ENCODE peak calls at places on chromosomes 12 and 14, in nine cellular contexts. I is GM20000; V is midbrain; D is stimulated activated CD4-positive, alpha-beta T cell treated with anti-CD3 and anti-CD28 coated beads, Interleukin-15, amount 100 ng/mL, for 24 hours; S is NCI-H2081; T is HEK293T; K is fibroblast of pulmonary artery; B is lower lobe of right lung; A is smooth muscle cell of the brain vasculature. X is an unnamed sample.

GRCh38 chr12:41190360-41190759 is 2.2 kb downstream of the PDZRN4 start:
- DNase-seq in I (peak; percentile 14), V (peak; percentile 71), D (no peak), S (peak; percentile 19), T (peak; percentile 51), K (peak; percentile 3), B (no peak), A (no peak), X (peak; percentile 20)

GRCh38 chr12:90575995-90576394 is 379.0 kb downstream of the CCER1 start:
- DNase-seq in I (no peak), V (no peak), D (no peak), S (no peak), T (no peak), K (no peak), B (no peak), A (no peak), X (no peak)

GRCh38 chr12:79452906-79453305 is 237.9 kb downstream of the PAWR start:
- DNase-seq in I (no peak), V (no peak), D (no peak), S (no peak), T (no peak), K (no peak), B (no peak), A (no peak), X (no peak)

GRCh38 chr14:66078031-66078430 is 408.1 kb upstream of the CCDC196 start:
- DNase-seq in I (no peak), V (no peak), D (no peak), S (peak; percentile 69), T (no peak), K (no peak), B (no peak), A (no peak), X (no peak)

GRCh38 chr12:112964067-112964670 is 14.2 kb upstream of the OAS2 start:
- DNase-seq in I (no peak), V (no peak), D (no peak), S (no peak), T (no peak), K (no peak), B (no peak), A (no peak), X (no peak)

GRCh38 chr12:23560611-23561010 is 388.9 kb downstream of the SOX5 start:
- DNase-seq in I (no peak), V (no peak), D (no peak), S (no peak), T (no peak), K (no peak), B (no peak), A (no peak), X (no peak)

GRCh38 chr12:130674676-130675075 is 41.4 kb downstream of the RIMBP2 start:
- DNase-seq in I (no peak), V (no peak), D (no peak), S (no peak), T (no peak), K (no peak), B (no peak), A (no peak), X (no peak)

GRCh38 chr12:124273630-124274029 is 21.3 kb upstream of the RFLNA start:
- DNase-seq in I (peak; percentile 75), V (no peak), D (peak; percentile 18), S (no peak), T (peak; percentile 76), K (peak; percentile 53), B (no peak), A (no peak), X (peak; percentile 91)

GRCh38 chr12:23751641-23752040 is 197.8 kb downstream of the SOX5 start:
- DNase-seq in I (no peak), V (no peak), D (no peak), S (no peak), T (no peak), K (no peak), B (no peak), A (no peak), X (no peak)

GRCh38 chr12:30993766-30994165 is 67.2 kb downstream of the TSPAN11 start:
- DNase-seq in I (no peak), V (no peak), D (no peak), S (no peak), T (no peak), K (no peak), B (no peak), A (no peak), X (no peak)

GRCh38 chr12:115129727-115130126 is 445.8 kb upstream of the TBX3 start:
- DNase-seq in I (no peak), V (no peak), D (no peak), S (no peak), T (no peak), K (peak; percentile 35), B (no peak), A (no peak), X (no peak)

GRCh38 chr12:46219892-46220655 is 48.8 kb downstream of the SLC38A1 start:
- DNase-seq in I (no peak), V (peak; percentile 66), D (peak; percentile 72), S (no peak), T (no peak), K (peak; percentile 95), B (no peak), A (no peak), X (peak; percentile 75)

GRCh38 chr12:601976-602699 is 61.1 kb downstream of the NINJ2 start:
- DNase-seq in I (no peak), V (no peak), D (no peak), S (peak; percentile 29), T (no peak), K (no peak), B (no peak), A (no peak), X (no peak)

X was measured in kidney tubule cell.